ENCODE peak calls at places on chromosomes 4 and X, in six cellular contexts. D, C, A, B, R and X are unnamed samples.

GRCh38 chr4:175308236-175308635 is 390.1 kb downstream of the ADAM29 start:
- DNase-seq in D (no peak), C (no peak), A (no peak), B (peak; percentile 15), R (no peak), X (no peak)

GRCh38 chr4:15198070-15198727 is 195.9 kb downstream of the CPEB2 start:
- DNase-seq in D (no peak), C (no peak), A (peak; percentile 59), B (no peak), R (no peak), X (no peak)

GRCh38 chrX:617891-618290 is 12.7 kb upstream of the SHOX start:
- DNase-seq in D (no peak), C (no peak), A (no peak), B (no peak), R (no peak), X (no peak)

GRCh38 chr4:88297131-88297530 is 12.8 kb upstream of the PPM1K start:
- DNase-seq in D (no peak), C (no peak), A (no peak), B (no peak), R (no peak), X (no peak)

GRCh38 chr4:6825403-6825802 is 42.9 kb downstream of the KIAA0232 start:
- DNase-seq in D (no peak), C (no peak), A (no peak), B (no peak), R (no peak), X (no peak)

GRCh38 chrX:101729986-101730385 is 70.3 kb upstream of the ARMCX2 start:
- DNase-seq in D (no peak), C (no peak), A (no peak), B (no peak), R (no peak), X (no peak)

GRCh38 chr4:54382623-54383022 is 153.5 kb downstream of the PDGFRA start:
- DNase-seq in D (peak; percentile 8), C (no peak), A (no peak), B (no peak), R (no peak), X (no peak)

GRCh38 chr4:157014621-157015591 is 43.3 kb upstream of the PDGFC start:
- DNase-seq in D (no peak), C (no peak), A (no peak), B (peak; percentile 29), R (no peak), X (no peak)

GRCh38 chr4:40038972-40039371 is 17.7 kb upstream of the N4BP2 start:
- DNase-seq in D (no peak), C (no peak), A (no peak), B (no peak), R (no peak), X (no peak)

GRCh38 chrX:39050427-39050826 is 249.2 kb downstream of the MID1IP1 start:
- DNase-seq in D (no peak), C (no peak), A (no peak), B (no peak), R (no peak), X (no peak)

GRCh38 chr4:56267558-56267957 is 119.7 kb downstream of the AASDH start:
- DNase-seq in D (no peak), C (no peak), A (no peak), B (no peak), R (no peak), X (no peak)

GRCh38 chrX:651922-652775 is 21.6 kb downstream of the SHOX start:
- DNase-seq in D (no peak), C (no peak), A (no peak), B (no peak), R (no peak), X (no peak)

GRCh38 chr4:172709376-172709775 is 459.2 kb upstream of the GALNT7 start:
- DNase-seq in D (no peak), C (no peak), A (peak; percentile 20), B (no peak), R (no peak), X (no peak)

GRCh38 chr4:68907230-68907629 is 44.4 kb downstream of the UGT2A3 start:
- DNase-seq in D (no peak), C (no peak), A (no peak), B (no peak), R (no peak), X (no peak)

GRCh38 chrX:113370001-113370400 is 529.4 kb upstream of the AMOT start:
- DNase-seq in D (peak; percentile 0), C (no peak), A (no peak), B (no peak), R (no peak), X (no peak)

GRCh38 chr4:113686950-113687718 is 74.4 kb downstream of the CAMK2D start:
- DNase-seq in D (no peak), C (no peak), A (no peak), B (no peak), R (peak; percentile 11), X (peak; percentile 39)

GRCh38 chrX:9037296-9037695 is 3.4 kb upstream of the FAM9B start:
- DNase-seq in D (no peak), C (no peak), A (no peak), B (no peak), R (no peak), X (no peak)

GRCh38 chrX:9033989-9034388 is at the start of gene FAM9B:
- DNase-seq in D (peak; percentile 0), C (no peak), A (no peak), B (no peak), R (no peak), X (no peak)

GRCh38 chrX:9033586-9033985 is 341 bp downstream of the FAM9B start:
- DNase-seq in D (no peak), C (no peak), A (no peak), B (no peak), R (no peak), X (no peak)

DNA sequence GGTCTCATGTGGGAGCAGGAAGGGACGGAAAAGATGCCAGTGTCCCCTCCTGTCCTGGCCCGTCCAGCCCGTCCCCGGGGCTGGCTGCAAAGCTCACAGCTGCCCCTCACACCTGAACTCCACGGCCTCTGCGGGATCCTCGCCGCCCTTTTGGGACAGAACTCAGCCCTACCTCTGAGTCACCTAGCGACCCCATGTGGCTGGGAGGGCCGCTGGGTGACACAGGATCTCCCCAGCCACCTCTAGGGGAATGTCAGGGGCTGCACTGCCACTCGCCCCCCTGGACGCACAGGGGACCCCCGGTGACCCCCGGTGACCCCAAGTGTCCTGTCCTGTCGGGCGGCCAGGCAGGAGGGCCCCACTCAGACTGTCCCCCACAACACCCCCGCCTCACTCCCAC is 748 bp downstream of the FAM9B start:
- DNase-seq in D (no peak), C (no peak), A (no peak), B (no peak), R (no peak), X (no peak)
- TF ChIP-seq YY1 in D (no peak), C (no peak), A (no peak), B (no peak), R (no peak), X (no peak)

GRCh38 chrX:26848511-26848910 is 614.6 kb downstream of the PPP4R3C start:
- DNase-seq in D (no peak), C (no peak), A (no peak), B (no peak), R (no peak), X (no peak)

GRCh38 chrX:26845051-26845450 is 618.1 kb downstream of the PPP4R3C start:
- DNase-seq in D (no peak), C (no peak), A (no peak), B (no peak), R (no peak), X (no peak)
- TF ChIP-seq YY1 in D (no peak), C (no peak), A (no peak), B (no peak), R (no peak), X (no peak)

DNA sequence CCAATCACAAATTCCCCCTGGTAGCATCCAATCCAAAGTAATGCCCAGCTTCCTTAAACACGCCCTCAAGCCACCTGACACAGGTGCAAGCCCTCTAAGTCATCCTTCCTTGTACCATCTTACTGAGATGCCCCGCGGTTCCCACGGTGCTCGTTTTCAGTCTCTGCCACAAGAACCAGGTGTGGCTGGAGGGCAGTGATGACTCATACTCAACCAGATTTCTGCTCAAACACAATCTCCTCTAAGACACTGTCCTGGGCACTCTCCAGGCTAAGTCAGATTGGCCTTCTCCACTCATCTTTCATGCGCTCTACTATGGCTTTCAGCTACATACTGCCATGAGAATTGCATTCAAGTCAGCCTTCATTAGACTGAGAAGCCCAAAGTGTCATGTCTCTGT is 3.5 kb downstream of the SH3KBP1 start:
- DNase-seq in D (no peak), C (no peak), A (no peak), B (peak; percentile 43), R (no peak), X (peak; percentile 78)
- TF ChIP-seq YY1 in D (no peak), C (no peak), A (no peak), B (no peak), R (no peak), X (no peak)

GRCh38 chrX:45768666-45769065 is 568.0 kb upstream of the DIPK2B start:
- DNase-seq in D (no peak), C (no peak), A (no peak), B (no peak), R (no peak), X (no peak)

GRCh38 chrX:45771114-45771513 is 570.4 kb upstream of the DIPK2B start:
- DNase-seq in D (peak; percentile 15), C (no peak), A (no peak), B (peak; percentile 77), R (peak; percentile 51), X (no peak)

GRCh38 chrX:45769919-45770582 is 569.4 kb upstream of the DIPK2B start:
- DNase-seq in D (peak; percentile 67), C (no peak), A (no peak), B (no peak), R (peak; percentile 88), X (peak; percentile 51)

GRCh38 chrX:45774961-45775360 is 574.3 kb upstream of the DIPK2B start:
- DNase-seq in D (no peak), C (no peak), A (no peak), B (no peak), R (no peak), X (no peak)

DNA sequence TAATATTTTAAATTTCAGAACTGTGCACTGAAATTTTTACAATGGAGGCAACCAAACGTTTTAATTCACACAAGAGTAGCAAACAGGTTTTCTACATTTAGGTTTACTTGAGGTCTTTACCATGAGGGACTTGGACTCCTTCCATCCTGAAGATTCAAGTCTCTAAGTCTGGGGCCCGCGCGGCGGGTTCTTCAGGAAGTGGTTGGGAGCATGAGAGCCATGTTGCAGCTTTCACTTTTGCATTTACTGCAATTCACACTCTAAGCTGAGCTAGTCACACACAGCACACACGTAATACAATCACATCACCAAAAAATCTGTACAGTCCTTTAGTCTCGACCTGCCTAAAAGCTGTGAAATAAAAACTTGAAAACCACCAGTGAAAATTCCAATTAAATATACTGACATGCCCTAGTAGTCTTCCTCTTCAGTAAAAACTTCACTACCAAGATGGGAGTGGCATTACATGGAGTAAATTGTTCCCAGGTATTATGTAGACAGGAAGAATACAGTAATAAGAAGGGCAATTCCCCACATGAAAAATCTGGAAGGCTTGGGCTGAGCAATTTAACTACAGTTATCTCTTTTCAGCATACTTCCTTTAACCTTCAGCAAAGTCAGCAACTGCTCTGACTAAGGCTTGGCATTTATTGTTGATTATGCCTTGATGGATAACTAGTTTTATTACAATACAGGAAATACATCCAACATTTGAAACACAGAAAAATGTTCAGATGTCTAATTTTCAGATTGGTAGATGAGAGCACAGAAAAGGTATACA is 571.1 kb upstream of the DIPK2B start:
- DNase-seq in D (no peak), C (no peak), A (no peak), B (no peak), R (no peak), X (no peak)
- TF ChIP-seq YY1 in D (no peak), C (no peak), A (no peak), B (no peak), R (no peak), X (peak; percentile 50)